ENCODE peak calls at places on chromosomes 6 and 20, in five cellular contexts. M is AG09309, F is GM20000, T is H9, V is brain microvascular endothelial cell. X is an unnamed sample.

GRCh38 chr20:32126919-32127318 is 17.4 kb downstream of the TM9SF4 start:
- DNase-seq in V (no peak), T (no peak), F (no peak), M (no peak), X (no peak)

GRCh38 chr6:85240787-85241186 is 209.1 kb upstream of the NT5E start:
- DNase-seq in M (no peak), T (no peak), V (no peak), F (no peak), X (no peak)

GRCh38 chr6:136683209-136683941 is 108.9 kb downstream of the MAP3K5 start:
- DNase-seq in M (no peak), F (no peak), V (no peak), T (no peak), X (no peak)

GRCh38 chr6:75285156-75285639 is 606 bp upstream of the TMEM30A start:
- DNase-seq in T (no peak), F (peak), M (no peak), V (no peak), X (no peak)

GRCh38 chr20:2299301-2299700 is 3.5 kb downstream of the TGM3 start:
- DNase-seq in V (no peak), M (no peak), F (no peak), T (no peak), X (no peak)

GRCh38 chr20:3749689-3750639 is 17.5 kb downstream of the HSPA12B start:
- DNase-seq in M (no peak), V (no peak), T (peak), F (peak), X (peak)

GRCh38 chr6:149329529-149329928 is 12.0 kb downstream of the TAB2 start:
- DNase-seq in F (no peak), T (no peak), M (no peak), V (no peak), X (no peak)

GRCh38 chr6:4901256-4902061 is 102.4 kb downstream of the RPP40 start:
- DNase-seq in T (no peak), M (no peak), V (no peak), F (peak), X (no peak)

GRCh38 chr6:131629656-131630055 is 1.6 kb upstream of the MED23 start:
- DNase-seq in T (no peak), F (no peak), M (no peak), V (no peak), X (no peak)

GRCh38 chr6:161663682-161664081 is 389.8 kb upstream of the AGPAT4 start:
- DNase-seq in T (no peak), M (no peak), F (no peak), V (no peak), X (no peak)

GRCh38 chr6:116016846-116017545 is 43.7 kb downstream of the FRK start:
- DNase-seq in M (no peak), F (no peak), V (no peak), T (no peak), X (no peak)

DNA sequence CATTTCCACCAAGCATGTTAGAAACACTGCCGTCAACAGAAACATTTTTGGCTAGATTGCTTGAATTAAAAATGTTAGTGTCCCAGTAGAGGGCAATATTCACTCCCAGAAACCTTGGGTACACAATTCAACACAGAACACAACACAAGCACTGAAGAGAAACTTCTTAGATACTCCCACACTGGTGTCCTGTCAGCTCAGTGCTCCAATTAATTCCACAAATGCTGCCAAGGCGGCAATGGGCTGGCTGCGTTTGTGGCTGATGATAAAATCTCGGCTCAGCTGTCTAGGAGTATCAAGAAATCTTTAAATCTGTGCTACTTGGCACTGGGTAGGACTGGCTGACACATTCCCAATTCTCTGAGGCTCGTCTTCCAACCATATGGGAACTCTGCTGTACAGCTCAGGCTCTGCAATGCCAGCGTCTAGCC is 39.3 kb downstream of the BEND3 start:
- DNase-seq in F (peak), V (no peak), M (peak), T (no peak), X (no peak)
- TF ChIP-seq CTCF in F (peak), V (peak), M (peak), T (peak), X (no peak)

DNA sequence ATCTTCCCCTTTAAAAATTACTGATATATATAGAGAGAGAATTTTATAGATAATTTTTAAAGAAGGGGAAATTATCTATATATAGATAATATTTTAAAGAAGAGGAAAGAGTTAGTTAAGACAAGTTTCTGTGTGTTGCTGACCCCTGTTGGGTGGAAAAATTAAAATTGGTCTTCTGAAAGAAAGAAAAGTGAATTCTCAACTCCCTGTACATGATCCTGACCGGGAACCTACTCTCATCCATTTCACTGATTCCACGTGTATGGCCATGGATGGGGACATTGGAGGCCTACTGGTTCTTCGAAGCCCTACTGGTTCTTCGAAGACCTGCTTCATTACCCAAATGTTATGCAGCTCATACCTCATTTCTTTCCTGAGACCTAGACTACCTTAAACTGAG is 53.0 kb upstream of the TCF21 start:
- DNase-seq in T (no peak), V (peak), M (no peak), F (no peak), X (no peak)
- TF ChIP-seq CTCF in T (no peak), V (peak), M (no peak), F (no peak), X (no peak)

GRCh38 chr20:50663095-50663821 is 28.1 kb downstream of the RIPOR3 start:
- DNase-seq in V (no peak), M (no peak), F (no peak), T (peak), X (no peak)
- TF ChIP-seq CTCF in V (no peak), M (no peak), F (no peak), T (peak), X (peak)

DNA sequence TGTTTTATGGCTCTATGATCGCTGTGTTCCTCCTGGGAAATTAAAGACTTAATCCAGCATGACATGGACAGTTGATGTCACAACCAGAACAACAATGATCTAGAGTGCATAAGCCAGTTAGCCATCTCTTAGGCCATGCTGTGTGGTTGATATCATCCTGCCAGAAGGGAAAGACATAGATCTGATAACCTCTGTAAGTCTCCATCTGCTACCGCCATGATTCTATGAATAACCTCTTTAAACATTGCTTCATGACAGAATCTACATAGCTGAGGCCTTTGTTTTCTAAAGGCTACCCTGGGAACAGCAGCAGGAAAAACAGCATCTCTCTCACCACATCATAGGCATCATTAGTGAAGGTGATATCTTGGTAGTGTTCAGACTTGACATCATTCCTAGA is 117.6 kb upstream of the PHACTR1 start:
- DNase-seq in T (no peak), F (no peak), V (no peak), M (no peak), X (no peak)
- TF ChIP-seq CTCF in T (no peak), F (no peak), V (no peak), M (no peak), X (no peak)

DNA sequence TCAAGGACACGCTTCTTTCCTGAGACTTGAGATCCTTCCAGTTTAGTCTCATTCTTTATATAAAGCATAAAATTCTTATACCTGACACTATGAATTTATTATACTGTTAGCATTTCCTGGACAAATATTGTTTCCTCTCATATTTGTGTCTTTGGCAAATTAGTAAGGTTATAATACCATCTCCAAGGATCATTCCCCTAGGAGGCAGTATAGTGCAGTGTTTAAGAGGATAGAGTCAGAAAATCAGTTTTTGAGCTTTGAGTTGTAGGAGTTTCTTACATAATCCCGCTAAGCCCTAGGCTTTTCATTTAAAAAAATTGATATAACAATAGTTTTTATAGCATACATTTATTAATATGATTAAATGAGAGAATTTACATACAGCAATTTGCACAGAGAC is 510.8 kb downstream of the TENT5A start:
- DNase-seq in F (no peak), V (no peak), T (no peak), M (no peak), X (no peak)
- TF ChIP-seq CTCF in F (no peak), V (peak), T (peak), M (peak), X (peak)